ENCODE peak calls at places on chromosomes 7 and 10, in four cellular contexts. One of them, this sample, is unnamed.

GRCh38 chr10:99700649-99701048 is 31.3 kb downstream of the COX15 start:
- DNase-seq in stomach: no peak
- DNase-seq in prostate gland: no peak
- DNase-seq in HCT116: no peak
- DNase-seq in this sample: no peak

GRCh38 chr10:69842932-69843331 is 41.2 kb downstream of the COL13A1 start:
- DNase-seq in prostate gland: no peak
- DNase-seq in HCT116: no peak
- DNase-seq in stomach: no peak
- DNase-seq in this sample: no peak

GRCh38 chr10:113214331-113214730 is 264.3 kb downstream of the TCF7L2 start:
- DNase-seq in HCT116: no peak
- DNase-seq in prostate gland: no peak
- DNase-seq in stomach: no peak
- DNase-seq in this sample: no peak

GRCh38 chr10:35559416-35559815 is 45.7 kb upstream of the GJD4 start:
- DNase-seq in HCT116: no peak
- DNase-seq in stomach: no peak
- DNase-seq in prostate gland: no peak
- DNase-seq in this sample: no peak

GRCh38 chr7:92159-92767 is 100.1 kb upstream of the FAM20C start:
- DNase-seq in stomach: no peak
- DNase-seq in prostate gland: no peak
- DNase-seq in HCT116: no peak
- DNase-seq in this sample: no peak

GRCh38 chr7:20064974-20065862 is 152.0 kb downstream of the MACC1 start:
- DNase-seq in HCT116: peak
- DNase-seq in stomach: no peak
- DNase-seq in prostate gland: no peak
- DNase-seq in this sample: no peak

GRCh38 chr7:66847879-66848810 is 72.9 kb upstream of the TMEM248 start:
- DNase-seq in HCT116: no peak
- DNase-seq in stomach: no peak
- DNase-seq in prostate gland: no peak
- DNase-seq in this sample: no peak

GRCh38 chr7:54989826-54990225 is 29.0 kb upstream of the EGFR start:
- DNase-seq in HCT116: no peak
- DNase-seq in prostate gland: no peak
- DNase-seq in stomach: no peak
- DNase-seq in this sample: no peak

GRCh38 chr10:78706256-78706655 is 362.5 kb upstream of the ZMIZ1 start:
- DNase-seq in HCT116: no peak
- DNase-seq in stomach: no peak
- DNase-seq in prostate gland: no peak
- DNase-seq in this sample: no peak

GRCh38 chr7:102412548-102412947 is 16.4 kb downstream of the PRKRIP1 start:
- DNase-seq in prostate gland: peak
- DNase-seq in HCT116: no peak
- DNase-seq in stomach: no peak
- DNase-seq in this sample: no peak

GRCh38 chr10:87093461-87094372 is 926 bp downstream of the GLUD1 start:
- DNase-seq in stomach: peak
- DNase-seq in HCT116: no peak
- DNase-seq in prostate gland: peak
- DNase-seq in this sample: peak

GRCh38 chr7:1936531-1937251 is 266.6 kb downstream of the ELFN1 start:
- DNase-seq in HCT116: no peak
- DNase-seq in prostate gland: no peak
- DNase-seq in stomach: no peak
- DNase-seq in this sample: no peak

GRCh38 chr7:132773527-132773956 is 197.3 kb upstream of the PLXNA4 start:
- DNase-seq in prostate gland: no peak
- DNase-seq in HCT116: no peak
- DNase-seq in stomach: no peak
- DNase-seq in this sample: no peak

GRCh38 chr7:112550468-112551060 is 69.8 kb downstream of the LSMEM1 start:
- DNase-seq in HCT116: peak
- DNase-seq in stomach: no peak
- DNase-seq in prostate gland: peak
- DNase-seq in this sample: no peak

GRCh38 chr7:6579446-6579845 is 2.2 kb downstream of the ZDHHC4 start:
- DNase-seq in prostate gland: no peak
- DNase-seq in stomach: no peak
- DNase-seq in HCT116: no peak
- DNase-seq in this sample: no peak

GRCh38 chr7:145269418-145270161 is 433.7 kb upstream of the TPK1 start:
- DNase-seq in prostate gland: no peak
- DNase-seq in stomach: no peak
- DNase-seq in HCT116: no peak
- DNase-seq in this sample: peak

GRCh38 chr10:78359641-78360091 is 326.0 kb downstream of the RPS24 start:
- DNase-seq in prostate gland: no peak
- DNase-seq in HCT116: no peak
- DNase-seq in stomach: no peak
- DNase-seq in this sample: no peak

GRCh38 chr7:120990468-120991118 is 2.1 kb downstream of the CPED1 start:
- DNase-seq in prostate gland: no peak
- DNase-seq in stomach: no peak
- DNase-seq in HCT116: no peak
- DNase-seq in this sample: no peak

GRCh38 chr10:129545257-129545656 is 78.2 kb downstream of the MGMT start:
- DNase-seq in prostate gland: no peak
- DNase-seq in stomach: no peak
- DNase-seq in HCT116: no peak
- DNase-seq in this sample: no peak

GRCh38 chr10:129544205-129545202 is 77.5 kb downstream of the MGMT start:
- DNase-seq in HCT116: no peak
- DNase-seq in stomach: peak
- DNase-seq in prostate gland: no peak
- DNase-seq in this sample: no peak

GRCh38 chr10:129542589-129542988 is 75.5 kb downstream of the MGMT start:
- DNase-seq in HCT116: no peak
- DNase-seq in stomach: no peak
- DNase-seq in prostate gland: no peak
- DNase-seq in this sample: no peak

GRCh38 chr10:129541208-129541607 is 74.2 kb downstream of the MGMT start:
- DNase-seq in prostate gland: no peak
- DNase-seq in HCT116: no peak
- DNase-seq in stomach: no peak
- DNase-seq in this sample: no peak

DNA sequence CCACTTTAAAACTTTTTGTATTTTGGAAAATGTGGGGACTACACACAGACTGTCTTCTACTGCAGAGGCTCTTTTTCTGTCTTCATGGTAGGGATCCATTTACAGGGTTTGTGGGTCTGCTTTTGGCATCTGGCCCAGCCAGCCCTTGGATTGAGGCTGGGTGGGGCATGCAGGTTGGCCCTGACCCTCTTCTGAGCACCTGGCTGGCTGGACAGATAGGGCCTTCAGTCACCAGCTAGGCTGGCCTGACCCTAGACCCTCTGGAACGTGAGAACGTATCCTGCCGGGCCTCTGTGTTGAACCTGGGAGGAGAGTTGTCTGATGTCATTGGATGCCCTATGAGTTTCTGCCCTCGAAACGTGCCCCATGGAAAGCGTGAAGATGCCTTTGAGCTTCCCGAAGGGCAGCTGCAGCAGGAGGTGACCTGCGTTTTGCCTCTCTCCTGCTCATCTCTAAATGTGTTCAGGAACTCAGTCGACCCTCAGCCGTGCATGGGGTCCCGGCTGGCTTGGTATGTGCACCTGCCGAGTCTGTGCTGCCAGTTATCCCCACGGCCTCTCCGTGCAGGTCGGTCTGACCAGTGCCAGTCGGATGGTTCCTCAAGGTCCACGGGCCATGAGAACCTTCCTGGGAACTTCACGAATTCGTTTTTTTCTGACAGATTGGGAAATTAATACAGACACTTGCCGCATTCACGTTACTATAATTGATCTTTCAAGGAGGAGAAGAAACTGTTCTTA is 74.9 kb downstream of the MGMT start:
- DNase-seq in prostate gland: no peak
- DNase-seq in HCT116: no peak
- DNase-seq in stomach: no peak
- DNase-seq in this sample: no peak
- H3K4me3 ChIP-seq in prostate gland: no peak
- H3K4me3 ChIP-seq in HCT116: no peak
- H3K4me3 ChIP-seq in stomach: no peak
- H3K4me3 ChIP-seq in this sample: no peak

GRCh38 chr10:132616170-132616994 is 78.8 kb downstream of the INPP5A start:
- DNase-seq in prostate gland: no peak
- DNase-seq in HCT116: no peak
- DNase-seq in stomach: no peak
- DNase-seq in this sample: no peak
- TF ChIP-seq POLR2AphosphoS5 in prostate gland: no peak
- TF ChIP-seq POLR2AphosphoS5 in HCT116: no peak
- TF ChIP-seq POLR2AphosphoS5 in stomach: no peak
- TF ChIP-seq POLR2AphosphoS5 in this sample: no peak

DNA sequence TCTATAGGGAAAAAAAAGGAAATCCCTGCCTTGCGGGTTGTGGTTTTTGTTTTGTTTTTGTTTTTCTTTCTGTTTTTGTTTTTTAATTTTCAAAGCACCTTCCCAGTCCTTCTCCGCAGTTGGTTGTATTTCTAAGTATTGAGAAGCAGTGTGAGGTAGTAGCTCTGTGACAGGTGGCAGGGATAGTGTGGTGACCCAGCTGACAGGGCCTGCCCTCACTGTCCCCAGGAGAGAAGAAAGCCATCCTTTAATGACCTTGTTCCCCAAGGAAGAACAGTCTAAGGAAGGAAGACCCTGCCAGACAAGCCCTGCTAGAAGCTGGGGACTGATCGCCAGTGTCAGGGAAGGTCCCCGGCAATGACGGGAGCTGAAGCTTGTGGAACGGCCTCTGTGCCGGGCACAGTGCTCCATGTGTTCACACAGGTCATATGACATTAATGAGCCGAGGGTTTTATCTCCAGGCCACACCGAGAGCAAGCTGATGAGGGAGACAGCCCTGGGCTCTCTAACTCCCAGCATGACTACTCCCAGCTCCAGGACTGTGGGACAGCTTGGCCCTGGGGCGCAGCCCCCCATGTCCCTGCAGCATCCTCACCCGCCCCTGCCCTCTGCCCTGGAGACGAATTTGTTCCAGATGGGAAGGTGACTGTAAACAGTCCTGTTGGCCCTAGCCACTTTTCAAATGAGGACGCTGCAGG is 69.0 kb upstream of the LRRC18 start:
- DNase-seq in stomach: no peak
- DNase-seq in HCT116: no peak
- DNase-seq in prostate gland: no peak
- DNase-seq in this sample: no peak
- H3K4me3 ChIP-seq in stomach: no peak
- H3K4me3 ChIP-seq in HCT116: no peak
- H3K4me3 ChIP-seq in prostate gland: no peak
- H3K4me3 ChIP-seq in this sample: no peak

GRCh38 chr10:97463363-97464132 is 17.6 kb downstream of the ZDHHC16 start:
- DNase-seq in HCT116: peak
- DNase-seq in prostate gland: peak
- DNase-seq in stomach: peak
- DNase-seq in this sample: no peak
- TF ChIP-seq POLR2AphosphoS5 in HCT116: peak
- TF ChIP-seq POLR2AphosphoS5 in prostate gland: peak
- TF ChIP-seq POLR2AphosphoS5 in stomach: no peak
- TF ChIP-seq POLR2AphosphoS5 in this sample: no peak

DNA sequence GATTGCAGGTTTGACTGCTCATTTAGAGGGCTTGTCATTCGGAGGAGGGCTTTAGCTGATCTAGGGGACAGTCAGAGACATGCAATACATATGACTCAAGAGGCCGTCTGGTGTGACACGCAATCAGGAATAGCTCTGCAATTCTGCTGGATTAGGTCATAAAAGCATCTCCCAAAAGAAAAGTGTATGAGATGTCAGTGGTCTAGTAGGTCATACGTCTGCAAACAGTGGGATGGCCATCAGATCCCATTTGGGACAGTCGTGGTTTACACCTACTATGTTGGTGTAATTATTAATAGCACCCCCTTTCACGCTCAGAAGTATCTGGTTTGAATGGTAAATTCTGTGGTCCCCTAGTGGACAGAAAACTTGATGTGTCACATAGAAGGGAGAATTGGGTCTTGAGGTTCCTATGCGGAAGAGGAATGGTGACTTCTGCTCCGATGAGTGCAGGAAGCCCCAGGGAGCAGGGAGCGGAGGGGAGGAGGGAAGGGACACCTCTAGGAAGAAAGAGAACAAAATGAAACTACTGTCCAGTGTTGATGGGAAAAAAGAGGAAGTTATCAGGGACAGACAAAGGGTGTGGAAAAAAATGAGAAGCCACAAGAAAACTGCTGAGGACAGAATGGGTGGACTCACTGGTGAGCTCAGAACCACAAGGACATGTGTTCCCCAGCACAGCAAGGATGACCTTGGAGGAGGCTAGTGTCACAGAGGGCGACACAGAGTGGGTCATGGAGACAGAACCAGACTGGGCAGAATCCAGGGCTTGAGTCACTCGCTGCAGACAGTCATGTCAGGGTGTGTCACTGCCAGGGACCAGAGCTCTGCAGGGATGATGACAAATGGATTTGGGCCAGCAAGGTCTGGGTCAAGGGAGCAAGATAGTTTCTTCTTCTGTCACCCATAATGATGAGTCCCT is 59.9 kb downstream of the MAP3K8 start:
- DNase-seq in prostate gland: no peak
- DNase-seq in stomach: no peak
- DNase-seq in HCT116: no peak
- DNase-seq in this sample: peak
- H3K4me3 ChIP-seq in prostate gland: no peak
- H3K4me3 ChIP-seq in stomach: no peak
- H3K4me3 ChIP-seq in HCT116: no peak
- H3K4me3 ChIP-seq in this sample: no peak

DNA sequence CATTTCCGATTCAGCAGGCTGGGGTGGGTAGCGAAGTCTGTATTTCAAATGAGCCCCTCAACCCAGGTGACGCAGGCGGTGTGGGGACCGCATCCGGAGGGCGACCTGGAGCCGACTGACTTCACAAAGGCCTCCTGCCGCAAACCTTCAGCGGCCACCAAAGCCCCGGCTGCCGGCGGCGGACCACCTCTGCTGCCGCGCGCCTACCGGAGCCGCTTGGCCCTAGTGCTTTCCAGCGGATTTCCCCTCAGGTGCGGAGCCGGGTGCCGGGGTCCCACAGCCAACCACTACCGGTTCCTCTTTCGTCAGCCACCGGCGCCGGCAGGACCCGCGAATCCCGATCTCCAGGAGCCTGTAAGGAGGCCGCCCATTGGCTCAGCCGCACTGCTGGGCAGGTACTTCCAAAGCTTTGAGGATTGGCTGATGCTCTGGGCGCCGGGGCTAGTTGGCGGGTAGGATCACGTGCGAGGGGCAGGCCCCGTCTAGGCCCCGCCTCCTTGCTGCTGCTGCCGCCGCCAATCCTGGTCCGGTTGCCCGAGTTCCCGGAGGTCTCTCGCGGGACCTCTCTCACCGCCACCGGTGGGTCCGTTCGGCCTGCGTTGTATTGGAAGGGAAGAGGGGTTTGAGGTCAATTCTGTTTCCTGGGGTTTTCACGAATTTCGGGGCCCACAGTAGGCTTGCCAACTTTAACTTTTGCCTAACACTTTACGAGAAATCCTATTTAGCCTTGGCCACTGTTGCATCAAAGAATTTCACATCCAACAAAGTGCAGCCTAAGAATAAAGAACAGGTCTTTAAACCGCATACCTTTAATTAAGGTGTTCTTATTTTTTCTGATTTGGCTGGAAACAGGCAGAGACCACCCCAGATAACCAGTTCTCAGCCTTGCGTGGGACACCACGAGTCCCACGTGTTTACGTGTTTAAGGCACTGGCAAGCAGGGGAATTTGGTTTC is at the start of gene GSTO2:
- DNase-seq in HCT116: peak
- DNase-seq in stomach: peak
- DNase-seq in prostate gland: peak
- DNase-seq in this sample: peak
- TF ChIP-seq POLR2AphosphoS5 in HCT116: peak
- TF ChIP-seq POLR2AphosphoS5 in stomach: peak
- TF ChIP-seq POLR2AphosphoS5 in prostate gland: peak
- TF ChIP-seq POLR2AphosphoS5 in this sample: peak

This sample was measured in sigmoid colon.